ENCODE peak calls at places on chromosome 5, in nine cellular contexts. W is esophagus squamous epithelium; Z is CD8-positive, alpha-beta T cell; O is ovary; Q is fibroblast of lung; A is left ventricle myocardium inferior; T is stomach; D is MM.1S; N is cardiac muscle cell. R is an unnamed sample. For H3K4me1, the result is how much of the 10 kb centered on the place peaks cover.

GRCh38 chr5:5198111-5198510 is 58.0 kb downstream of the ADAMTS16 start:
- DNase-seq in Q (no peak), Z (no peak), A (no peak), N (no peak), W (no peak), D (no peak), O (no peak), T (no peak), R (no peak)

GRCh38 chr5:68271124-68271523 is 55.6 kb downstream of the PIK3R1 start:
- DNase-seq in A (no peak), N (no peak), Q (no peak), T (no peak), Z (no peak), D (no peak), O (no peak), W (no peak), R (no peak)

GRCh38 chr5:41009228-41009627 is 61.9 kb downstream of the MROH2B start:
- DNase-seq in T (peak), Z (no peak), N (no peak), Q (no peak), W (no peak), A (no peak), O (no peak), D (no peak), R (no peak)

GRCh38 chr5:142587354-142587965 is 98.4 kb downstream of the FGF1 start:
- DNase-seq in O (no peak), Q (peak), A (no peak), N (peak), D (peak), Z (no peak), W (no peak), T (peak), R (no peak)

GRCh38 chr5:61866930-61867329 is 439.1 kb upstream of the KIF2A start:
- DNase-seq in Q (peak), W (no peak), Z (no peak), T (no peak), N (no peak), O (no peak), A (no peak), D (peak), R (no peak)

GRCh38 chr5:109105631-109106267 is 304.0 kb downstream of the PJA2 start:
- DNase-seq in T (no peak), D (no peak), W (no peak), N (no peak), O (no peak), Z (no peak), A (no peak), Q (peak), R (no peak)

GRCh38 chr5:140303987-140304386 is 1.1 kb upstream of the PFDN1 start:
- DNase-seq in A (no peak), W (no peak), T (no peak), Q (no peak), Z (no peak), D (no peak), O (no peak), N (no peak), R (no peak)

GRCh38 chr5:80884851-80885697 is 75.1 kb upstream of the RASGRF2 start:
- DNase-seq in W (no peak), A (no peak), Q (no peak), T (no peak), N (no peak), D (no peak), Z (no peak), O (no peak), R (no peak)

GRCh38 chr5:36418172-36418979 is 116.7 kb upstream of the RANBP3L start:
- DNase-seq in Q (peak), D (no peak), Z (no peak), N (no peak), A (no peak), T (no peak), W (no peak), O (no peak), R (no peak)

GRCh38 chr5:57327934-57328333 is 154.1 kb downstream of the GPBP1 start:
- DNase-seq in O (no peak), Z (no peak), Q (peak), W (no peak), N (no peak), A (no peak), D (no peak), T (peak), R (no peak)

GRCh38 chr5:74765201-74765600 is 1.7 kb downstream of the GFM2 start:
- DNase-seq in Z (no peak), Q (no peak), N (no peak), A (no peak), T (no peak), O (no peak), W (no peak), D (no peak), R (no peak)

GRCh38 chr5:74766887-74767578 is at the start of the genes GFM2 and NSA2:
- DNase-seq in T (peak), Q (peak), Z (peak), N (peak), D (peak), O (peak), W (peak), A (peak), R (peak)

GRCh38 chr5:74765929-74766328 is 988 bp downstream of the GFM2 start:
- DNase-seq in W (no peak), D (no peak), N (no peak), Z (no peak), O (no peak), T (no peak), Q (no peak), A (no peak), R (no peak)

GRCh38 chr5:74767579-74767913 is 497 bp downstream of the NSA2 start:
- DNase-seq in Z (no peak), A (no peak), T (no peak), N (peak), D (peak), O (no peak), W (no peak), Q (peak), R (no peak)

DNA sequence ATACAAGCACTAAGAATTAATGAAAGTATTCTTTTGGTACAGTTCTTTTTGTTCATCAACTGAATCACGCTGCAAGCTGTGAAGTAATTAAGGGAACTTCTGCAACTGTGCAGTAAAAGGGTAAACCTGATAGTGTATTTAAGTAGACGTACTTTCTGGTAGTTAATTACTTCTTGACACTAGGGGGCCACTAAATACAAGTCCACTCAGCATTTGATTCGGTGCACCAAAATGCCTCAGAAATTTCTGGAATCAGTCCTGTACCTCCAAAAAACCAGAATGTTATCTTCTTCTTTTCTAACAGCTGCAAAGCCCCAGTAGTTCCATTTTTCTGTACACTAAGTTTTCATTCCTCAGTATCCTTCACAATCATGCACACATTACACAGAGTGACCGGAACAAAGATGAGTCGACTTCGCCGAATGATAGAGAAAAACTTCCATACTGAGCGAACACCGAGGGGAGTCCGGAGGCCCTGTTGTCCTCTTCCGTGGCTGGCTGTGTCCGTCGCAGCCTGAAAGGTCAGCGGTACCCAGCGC is 500 bp downstream of the GFM2 start:
- DNase-seq in W (no peak), D (peak), O (no peak), Z (no peak), N (peak), T (no peak), Q (peak), A (no peak), R (no peak)
- H3K4me1 ChIP-seq in W (under half), D (under half), O (under half), Z (under half), N (under half), T (half or more), Q (under half), A (half or more), R (under half)

GRCh38 chr5:146446861-146447733 is at the start of gene TCERG1:
- DNase-seq in W (peak), Q (peak), Z (peak), O (peak), D (peak), A (peak), T (peak), N (peak), R (peak)

GRCh38 chr5:146447734-146448380 is 724 bp downstream of the TCERG1 start:
- DNase-seq in D (peak), Z (peak), T (no peak), N (no peak), A (no peak), O (no peak), Q (peak), W (no peak), R (no peak)

GRCh38 chr5:146448783-146449519 is 1.8 kb downstream of the TCERG1 start:
- DNase-seq in A (no peak), O (no peak), T (no peak), W (no peak), N (no peak), Q (no peak), D (no peak), Z (no peak), R (no peak)

GRCh38 chr5:146451411-146451810 is 4.3 kb downstream of the TCERG1 start:
- DNase-seq in T (no peak), Z (no peak), D (no peak), W (no peak), A (no peak), N (no peak), Q (no peak), O (no peak), R (no peak)
- TF ChIP-seq CTCF in T (no peak), Z (no peak), D (peak), W (no peak), A (no peak), N (peak), Q (no peak), O (no peak), R (no peak)

DNA sequence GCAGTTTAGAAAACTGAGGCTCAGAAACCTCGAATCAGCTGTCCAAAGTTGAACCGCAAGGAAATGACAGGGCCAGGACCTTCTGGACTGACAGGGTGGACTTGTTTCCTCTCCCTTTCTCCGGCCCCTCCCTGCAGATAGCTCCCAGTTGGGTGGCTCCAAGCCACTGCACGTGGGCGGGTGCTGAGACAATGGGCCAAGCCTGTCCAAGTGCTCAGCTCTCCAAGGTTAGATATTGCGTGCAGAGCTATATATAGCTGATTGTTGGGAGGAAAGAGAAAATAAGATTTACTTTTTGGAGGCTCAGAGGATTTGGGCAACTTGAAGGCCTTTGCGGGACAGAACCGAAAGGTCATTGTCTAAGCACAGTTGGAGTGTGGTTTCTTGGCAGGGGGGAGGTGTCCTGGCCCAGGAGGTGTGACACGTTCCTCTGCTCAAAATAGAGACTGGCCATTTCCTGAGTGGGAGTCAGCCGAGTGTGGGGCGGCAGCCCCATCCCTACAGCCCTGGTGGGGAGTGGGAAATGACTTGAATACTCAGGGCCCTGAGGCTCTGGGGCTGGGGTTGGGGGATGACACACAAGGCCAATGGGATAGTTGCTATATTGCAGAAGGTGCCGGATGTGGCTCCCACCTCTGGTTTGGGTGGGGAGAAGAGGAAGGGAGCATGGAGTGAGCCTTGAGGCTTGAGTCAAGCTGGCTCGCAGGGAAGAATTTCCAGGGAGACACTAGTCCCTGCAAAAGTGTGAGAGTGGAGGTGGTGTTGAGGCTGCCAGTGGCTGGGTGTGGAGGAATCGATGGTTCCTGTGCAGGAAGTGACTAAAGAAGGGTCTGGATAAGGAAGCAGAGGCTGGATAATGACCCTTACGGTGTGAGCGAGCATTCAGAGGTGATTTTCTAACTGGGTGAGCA is 44.4 kb upstream of the SMAD5 start:
- DNase-seq in Q (peak), W (no peak), Z (no peak), N (no peak), O (peak), T (peak), A (peak), D (no peak), R (peak)
- H3K27ac ChIP-seq in Q (peak), W (peak), Z (no peak), N (no peak), O (peak), T (peak), A (peak), D (no peak), R (peak)

GRCh38 chr5:132771559-132771998 is 5.5 kb downstream of the SEPTIN8 start:
- DNase-seq in Q (peak), T (no peak), W (no peak), A (peak), N (peak), D (no peak), O (peak), Z (no peak), R (no peak)
- H3K4me1 ChIP-seq in Q (under half), T (half or more), W (under half), A (half or more), N (under half), D (under half), O (under half), Z (under half), R (under half)

DNA sequence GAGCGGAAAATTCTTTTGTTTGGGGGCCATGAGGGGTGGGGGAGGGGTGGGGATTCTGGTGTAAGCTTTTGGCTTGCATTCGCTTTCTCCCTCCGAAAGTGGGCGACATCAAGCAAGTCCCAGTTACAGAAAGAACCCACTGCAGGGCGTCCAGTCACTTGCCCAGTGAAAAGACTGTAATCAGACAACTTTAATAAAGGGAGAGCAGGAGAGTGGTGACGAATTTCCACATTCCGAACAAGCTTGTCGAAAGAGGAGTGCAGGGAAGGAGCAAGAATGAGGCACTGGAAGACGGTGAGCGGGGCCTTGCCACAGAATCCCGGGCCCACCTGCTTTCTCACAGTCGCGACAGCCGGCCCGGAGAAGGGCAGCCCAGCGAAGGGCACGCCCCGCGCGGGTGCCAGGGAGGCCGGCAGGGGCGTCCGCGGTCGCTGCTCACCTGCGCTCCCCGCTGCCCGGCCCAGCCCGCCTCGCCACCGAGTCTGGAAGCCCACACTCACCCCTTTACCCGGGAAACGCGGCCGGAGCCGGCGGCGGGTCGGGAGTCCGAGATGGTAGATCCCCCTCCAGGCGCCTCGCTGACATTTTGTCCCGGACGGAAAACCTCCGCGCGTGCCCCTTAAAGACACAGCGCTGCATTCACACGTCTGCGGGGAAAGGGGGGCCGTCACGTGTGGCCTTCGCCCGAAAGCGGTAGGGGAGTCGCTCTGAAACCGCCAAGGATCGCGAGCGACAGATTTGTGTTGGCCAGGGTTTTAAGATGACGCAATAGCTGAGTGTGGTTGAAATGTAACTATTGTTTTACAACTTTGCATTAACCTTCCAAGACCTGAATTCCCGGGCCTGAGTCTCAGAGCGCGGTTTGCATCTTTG is at the start of gene ZBED3:
- DNase-seq in O (peak), Z (peak), T (peak), Q (peak), N (peak), W (no peak), A (peak), D (peak), R (peak)
- TF ChIP-seq CTCF in O (no peak), Z (peak), T (no peak), Q (peak), N (peak), W (peak), A (peak), D (peak), R (no peak)

GRCh38 chr5:159257629-159258283 is 5.3 kb upstream of the UBLCP1 start:
- DNase-seq in T (no peak), W (no peak), A (no peak), N (no peak), Z (no peak), O (no peak), Q (no peak), D (no peak), R (no peak)

GRCh38 chr5:159262859-159263568 is at the start of gene UBLCP1:
- DNase-seq in Q (peak), T (peak), N (peak), W (peak), A (peak), D (peak), Z (peak), O (peak), R (peak)

GRCh38 chr5:159258361-159258760 is 4.7 kb upstream of the UBLCP1 start:
- DNase-seq in W (no peak), D (no peak), Z (no peak), O (no peak), N (no peak), Q (no peak), T (no peak), A (no peak), R (no peak)

GRCh38 chr5:159262472-159262858 is 625 bp upstream of the UBLCP1 start:
- DNase-seq in Q (no peak), Z (no peak), T (no peak), N (no peak), A (no peak), O (no peak), D (no peak), W (no peak), R (no peak)

GRCh38 chr5:159263569-159263905 is 447 bp downstream of the UBLCP1 start:
- DNase-seq in T (no peak), N (no peak), Q (no peak), O (no peak), Z (no peak), A (no peak), D (no peak), W (no peak), R (no peak)
- H3K27ac ChIP-seq in T (peak), N (no peak), Q (peak), O (peak), Z (peak), A (peak), D (peak), W (peak), R (peak)

GRCh38 chr5:33438996-33439395 is 1.8 kb upstream of the TARS1 start:
- DNase-seq in O (no peak), Z (no peak), Q (no peak), T (no peak), A (no peak), N (no peak), D (no peak), W (no peak), R (no peak)

GRCh38 chr5:33440482-33441240 is at the start of gene TARS1:
- DNase-seq in W (peak), T (peak), A (peak), Q (peak), D (peak), Z (peak), N (peak), O (peak), R (peak)

GRCh38 chr5:33444542-33444941 is 3.8 kb downstream of the TARS1 start:
- DNase-seq in O (no peak), N (no peak), A (no peak), W (no peak), T (no peak), D (no peak), Q (no peak), Z (no peak), R (no peak)

GRCh38 chr5:33439905-33440481 is 772 bp upstream of the TARS1 start:
- DNase-seq in Q (no peak), A (no peak), T (no peak), O (no peak), W (no peak), D (no peak), N (peak), Z (no peak), R (no peak)

DNA sequence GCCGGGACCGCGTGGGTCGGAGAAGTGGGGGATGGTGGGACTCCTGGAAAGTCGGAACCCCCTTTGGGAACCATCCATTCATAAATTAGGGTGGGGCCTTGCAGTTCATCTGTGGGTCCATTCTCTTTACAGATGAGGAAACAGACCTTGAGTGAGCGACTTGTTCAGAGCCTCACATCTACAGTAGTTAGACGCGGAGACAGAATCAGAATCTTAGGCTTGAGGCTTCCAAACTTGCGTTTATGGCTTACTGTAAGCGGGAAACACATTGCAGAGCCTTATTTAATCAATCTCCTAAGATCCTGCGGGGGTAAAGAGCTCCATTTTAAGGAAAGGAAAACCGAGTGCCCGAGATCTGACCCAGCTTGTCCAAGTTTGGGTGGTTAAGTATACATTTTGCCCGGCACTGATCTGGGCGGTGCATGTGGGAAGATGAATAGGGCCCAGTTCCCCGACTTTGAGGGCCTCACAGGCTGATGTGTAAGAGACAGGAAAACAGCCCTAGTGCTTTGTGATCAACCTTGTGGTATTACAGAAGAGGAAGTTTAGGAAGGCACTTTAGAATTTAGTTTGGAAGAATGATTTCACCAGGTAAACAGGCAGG is 578 bp downstream of the TARS1 start:
- DNase-seq in Q (peak), A (no peak), T (no peak), O (peak), W (no peak), D (peak), N (no peak), Z (peak), R (no peak)
- H3K4me1 ChIP-seq in Q (under half), A (half or more), T (half or more), O (under half), W (under half), D (under half), N (under half), Z (under half), R (under half)